ENCODE peak calls at places on chromosomes 12 and 14, in eight cellular contexts. C is gastrocnemius medialis, I is A549, W is esophagus squamous epithelium, F is sigmoid colon, P is IMR-90, Z is prostate gland, X is body of pancreas. H is an unnamed sample.

GRCh38 chr12:121807656-121808347 is 4.0 kb downstream of the SETD1B start:
- DNase-seq in W (no peak), Z (no peak), X (no peak), I (no peak), C (peak), F (no peak), P (no peak), H (no peak)

GRCh38 chr12:132310181-132311040 is 19.0 kb downstream of the GALNT9 start:
- DNase-seq in Z (no peak), W (no peak), I (no peak), P (no peak), C (no peak), X (no peak), F (peak), H (no peak)

GRCh38 chr12:533718-534117 is 74.0 kb downstream of the B4GALNT3 start:
- DNase-seq in F (no peak), W (no peak), X (no peak), C (no peak), P (no peak), Z (no peak), I (no peak), H (no peak)

GRCh38 chr14:68110989-68111704 is 291.6 kb downstream of the RAD51B start:
- DNase-seq in Z (no peak), F (no peak), C (no peak), I (no peak), X (no peak), W (no peak), P (no peak), H (no peak)

GRCh38 chr14:80003138-80003537 is 208.2 kb downstream of the DIO2 start:
- DNase-seq in C (no peak), F (no peak), W (no peak), Z (peak), P (peak), I (peak), X (no peak), H (no peak)

GRCh38 chr12:93970892-93971688 is 177.3 kb upstream of the PLXNC1 start:
- DNase-seq in C (no peak), X (no peak), W (no peak), I (peak), P (no peak), F (no peak), Z (no peak), H (no peak)

GRCh38 chr14:39291739-39292138 is 58.0 kb downstream of the MIA2 start:
- DNase-seq in P (no peak), C (no peak), W (no peak), X (no peak), F (no peak), Z (no peak), I (no peak), H (no peak)

GRCh38 chr12:66321433-66321832 is 19.1 kb downstream of the HELB start:
- DNase-seq in F (no peak), C (no peak), X (no peak), W (no peak), P (peak), I (no peak), Z (no peak), H (no peak)

GRCh38 chr12:113476093-113476986 is 4.7 kb upstream of the LHX5 start:
- DNase-seq in I (no peak), Z (no peak), C (no peak), W (no peak), P (no peak), F (no peak), X (no peak), H (no peak)

GRCh38 chr12:93990832-93991748 is 157.3 kb upstream of the PLXNC1 start:
- DNase-seq in W (no peak), Z (no peak), C (peak), P (peak), X (no peak), F (peak), I (peak), H (no peak)

GRCh38 chr12:57518920-57519757 is 1.2 kb downstream of the DDIT3 start:
- DNase-seq in P (peak), F (peak), C (peak), X (peak), W (no peak), I (peak), Z (no peak), H (peak)

GRCh38 chr12:114916531-114916930 is 232.6 kb upstream of the TBX3 start:
- DNase-seq in P (no peak), I (no peak), Z (no peak), W (no peak), C (no peak), X (no peak), F (no peak), H (no peak)

GRCh38 chr12:75781532-75782046 is 250.0 kb downstream of the PHLDA1 start:
- DNase-seq in P (peak), Z (no peak), I (peak), W (no peak), C (no peak), X (no peak), F (no peak), H (no peak)

GRCh38 chr14:76701981-76702380 is 59.3 kb upstream of the VASH1 start:
- DNase-seq in F (peak), C (peak), X (no peak), I (no peak), Z (no peak), W (no peak), P (no peak), H (no peak)
- TF ChIP-seq CTCF in F (no peak), C (no peak), X (no peak), I (no peak), Z (no peak), W (no peak), P (no peak), H (no peak)

GRCh38 chr12:49364989-49365388 is 2.3 kb upstream of the SPATS2 start:
- DNase-seq in F (no peak), C (no peak), X (no peak), I (no peak), Z (no peak), W (no peak), P (peak), H (no peak)

GRCh38 chr12:49365542-49365941 is 1.7 kb upstream of the SPATS2 start:
- DNase-seq in F (no peak), P (peak), Z (no peak), C (no peak), X (no peak), I (no peak), W (no peak), H (no peak)

GRCh38 chr12:49368240-49368600 is 958 bp downstream of the SPATS2 start:
- DNase-seq in F (no peak), P (no peak), W (no peak), X (no peak), C (no peak), Z (no peak), I (no peak), H (no peak)

GRCh38 chr12:49367381-49368239 is at the start of gene SPATS2:
- DNase-seq in F (peak), W (peak), X (no peak), C (peak), P (no peak), Z (no peak), I (peak), H (peak)

GRCh38 chr12:49366652-49367380 is 446 bp upstream of the SPATS2 start:
- DNase-seq in I (peak), C (peak), F (peak), Z (peak), W (no peak), P (peak), X (peak), H (peak)
- TF ChIP-seq POLR2A in I (peak), C (peak), F (no peak), Z (peak), W (peak), P (peak), X (peak), H (no peak)

DNA sequence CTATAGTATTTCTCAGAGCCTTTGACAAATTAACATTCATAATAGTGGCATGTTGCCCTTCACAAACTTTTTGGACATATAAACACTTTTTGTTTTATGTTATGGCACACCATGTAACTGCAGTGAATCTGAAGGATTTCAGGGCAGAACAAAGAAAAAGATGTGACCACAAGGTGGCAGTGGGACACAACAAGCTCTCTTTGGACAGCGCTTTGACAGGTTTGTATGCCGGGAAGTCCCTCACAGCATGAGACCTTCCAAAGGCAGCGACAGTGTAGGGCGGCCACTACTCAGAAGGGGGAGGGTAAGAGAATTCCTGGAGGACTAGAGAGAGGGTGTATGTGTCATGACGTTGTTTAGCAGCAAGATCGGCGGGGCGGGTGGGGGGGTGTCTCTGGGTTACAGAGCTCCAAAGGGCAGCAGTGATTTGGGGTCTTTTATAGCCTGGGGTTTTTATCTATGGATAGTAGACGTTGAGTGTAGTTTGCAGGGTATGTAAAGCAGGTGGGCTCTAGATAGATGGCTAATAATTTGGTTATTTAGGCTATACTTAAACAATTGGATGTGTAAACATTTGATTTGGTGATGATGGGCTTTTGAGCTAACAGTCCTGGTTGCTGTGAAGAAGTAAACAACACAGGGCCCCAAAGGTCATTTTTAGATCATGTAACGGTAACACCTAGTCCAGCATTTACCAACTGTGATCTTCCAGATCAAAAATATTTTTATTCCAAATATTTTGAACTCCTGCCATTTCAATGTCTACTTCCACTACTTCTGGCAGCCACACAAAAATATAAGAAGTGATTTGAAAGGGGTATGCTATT is 22.9 kb downstream of the ETFBKMT start:
- DNase-seq in Z (peak), X (peak), I (peak), C (peak), P (peak), F (no peak), W (peak), H (no peak)
- TF ChIP-seq CTCF in Z (peak), X (peak), I (peak), C (peak), P (peak), F (peak), W (peak), H (no peak)

DNA sequence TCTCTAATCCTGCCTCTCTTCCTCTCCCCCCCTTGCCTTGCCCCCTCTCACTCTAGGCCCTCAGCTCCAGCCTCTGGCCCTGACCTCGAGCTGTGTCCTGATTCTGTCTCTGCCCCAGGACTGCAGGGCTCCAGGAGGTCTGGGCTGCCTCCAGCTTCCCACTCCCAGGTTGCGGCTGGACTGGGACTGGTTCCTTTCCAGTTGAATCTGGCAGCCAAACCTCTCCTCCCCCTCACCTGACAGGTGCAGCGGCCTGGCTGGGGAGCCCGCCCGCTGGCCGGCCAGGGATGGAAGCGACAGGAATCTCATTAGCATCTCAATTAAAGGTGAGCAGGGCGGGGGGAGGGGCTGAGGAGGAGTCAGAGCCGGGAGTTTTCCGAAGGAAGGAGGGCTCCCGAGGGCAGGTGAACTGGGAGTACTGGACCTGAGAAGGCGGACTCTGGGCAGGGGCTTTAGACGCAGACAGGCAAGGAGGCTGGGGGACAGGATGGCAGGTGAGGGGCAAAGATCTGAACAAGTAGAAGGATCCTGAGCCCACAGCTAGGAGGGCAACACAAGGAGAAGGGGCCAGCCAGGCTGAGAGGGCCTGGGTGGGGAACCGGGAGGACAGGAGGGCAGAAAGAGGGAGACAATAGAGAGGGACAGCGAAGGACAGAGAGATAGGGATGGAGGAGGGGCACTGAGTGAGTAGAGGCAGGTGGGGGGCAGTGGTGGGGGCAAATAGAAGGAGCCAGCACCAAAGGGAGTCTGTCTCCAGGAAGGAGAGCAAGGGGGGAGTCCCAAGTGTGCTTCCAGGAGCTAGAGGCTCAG is at the start of gene SCNN1A:
- DNase-seq in X (peak), F (peak), W (no peak), C (no peak), I (no peak), Z (peak), P (no peak), H (no peak)
- TF ChIP-seq POLR2A in X (peak), F (peak), W (peak), C (no peak), I (no peak), Z (peak), P (no peak), H (no peak)

GRCh38 chr12:53069621-53070410 is 9.4 kb downstream of the SPRYD3 start:
- DNase-seq in Z (no peak), W (no peak), F (peak), I (no peak), C (peak), X (no peak), P (no peak), H (peak)

GRCh38 chr12:53074290-53074998 is 4.7 kb downstream of the SPRYD3 start:
- DNase-seq in P (no peak), W (no peak), Z (no peak), X (no peak), F (peak), C (no peak), I (no peak), H (peak)

GRCh38 chr12:53073881-53074280 is 5.3 kb downstream of the SPRYD3 start:
- DNase-seq in I (no peak), W (no peak), C (no peak), F (peak), Z (no peak), P (no peak), X (no peak), H (peak)

GRCh38 chr12:53070901-53071492 is 8.2 kb downstream of the SPRYD3 start:
- DNase-seq in I (no peak), Z (no peak), C (no peak), P (no peak), X (no peak), W (no peak), F (peak), H (peak)

GRCh38 chr12:53071591-53072551 is 7.3 kb downstream of the SPRYD3 start:
- DNase-seq in I (no peak), F (peak), Z (no peak), C (peak), X (peak), W (no peak), P (peak), H (peak)
- TF ChIP-seq CTCF in I (no peak), F (no peak), Z (no peak), C (no peak), X (no peak), W (no peak), P (peak), H (peak)

DNA sequence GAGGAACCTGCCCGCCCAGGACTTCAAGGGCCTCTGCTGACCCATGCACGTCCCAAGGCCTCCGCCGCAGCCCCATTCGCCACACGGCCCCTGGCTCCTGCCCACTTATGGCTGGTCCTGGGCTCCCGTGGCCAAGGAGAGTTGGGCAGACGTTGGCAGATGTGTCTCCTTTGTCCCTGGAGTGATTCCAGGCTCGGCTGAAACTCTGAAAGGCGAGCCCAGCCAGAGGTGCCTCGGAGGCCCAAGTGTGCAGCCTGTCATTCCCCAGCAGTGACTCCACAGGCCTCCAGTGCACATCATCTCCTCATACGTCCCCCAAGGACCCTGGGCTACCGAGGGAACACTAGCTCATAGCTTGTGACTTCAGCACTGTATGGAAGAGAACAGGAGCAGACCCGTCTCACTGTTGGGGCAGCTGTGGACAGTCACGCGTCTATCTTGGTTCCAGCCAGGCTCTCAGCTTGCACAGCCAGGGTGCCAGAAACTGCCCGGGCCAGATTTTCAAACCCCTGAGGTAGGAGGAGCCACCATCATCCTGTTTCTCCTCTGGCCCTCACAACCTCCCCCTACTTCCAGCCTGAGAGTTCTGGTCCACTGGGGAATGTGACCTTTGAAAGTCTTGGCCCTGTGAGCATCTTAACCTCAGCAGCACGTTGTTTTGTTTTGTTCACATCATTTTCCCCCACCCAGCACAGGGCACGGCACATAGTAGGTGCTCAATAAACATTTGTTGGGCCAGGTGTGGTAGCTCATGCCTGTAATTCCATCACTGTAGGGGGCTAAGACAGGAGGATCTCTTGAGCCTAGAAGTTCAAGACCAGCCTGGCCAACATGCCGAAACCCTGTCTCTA is 50.2 kb downstream of the PSMA6 start:
- DNase-seq in C (peak), P (peak), F (peak), X (peak), I (no peak), W (no peak), Z (peak), H (peak)
- TF ChIP-seq POLR2A in C (peak), P (no peak), F (no peak), X (no peak), I (no peak), W (no peak), Z (no peak), H (no peak)

DNA sequence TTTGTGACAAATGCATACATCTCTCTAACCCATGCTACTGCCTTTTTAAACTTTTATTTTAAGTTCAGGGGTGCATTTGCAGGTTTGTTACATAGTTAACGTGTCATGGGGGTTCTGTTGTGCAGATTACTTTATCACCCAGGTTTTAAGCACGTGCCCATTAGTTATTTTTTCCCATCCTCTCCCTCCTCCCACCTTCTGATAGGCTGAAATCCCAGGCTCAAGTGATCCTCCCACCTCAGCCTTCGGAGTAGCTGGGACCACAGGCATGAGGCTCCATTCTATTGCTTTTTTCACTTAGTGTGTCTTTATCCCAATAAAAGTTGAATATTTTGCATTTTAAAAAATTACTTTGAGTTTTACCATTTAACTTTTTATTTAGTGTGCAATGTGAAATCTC is 68.9 kb downstream of the BAZ1A start:
- DNase-seq in I (no peak), F (no peak), P (no peak), C (no peak), X (no peak), W (no peak), Z (no peak), H (no peak)
- TF ChIP-seq CTCF in I (no peak), F (no peak), P (no peak), C (no peak), X (no peak), W (no peak), Z (no peak), H (no peak)

GRCh38 chr14:100106661-100107112 is 41.5 kb downstream of the EVL start:
- DNase-seq in F (peak), X (no peak), C (no peak), W (no peak), P (no peak), I (no peak), Z (no peak), H (no peak)

GRCh38 chr14:100104523-100105300 is 39.5 kb downstream of the EVL start:
- DNase-seq in P (peak), C (no peak), X (no peak), Z (no peak), I (no peak), F (peak), W (no peak), H (no peak)

GRCh38 chr14:100104006-100104352 is 38.8 kb downstream of the EVL start:
- DNase-seq in I (no peak), F (no peak), X (no peak), Z (no peak), P (no peak), W (no peak), C (no peak), H (no peak)

GRCh38 chr14:100106260-100106659 is 41.0 kb downstream of the EVL start:
- DNase-seq in F (peak), P (no peak), C (no peak), X (no peak), Z (no peak), W (no peak), I (no peak), H (peak)

GRCh38 chr14:100105357-100106169 is 40.3 kb downstream of the EVL start:
- DNase-seq in W (no peak), F (peak), C (no peak), X (no peak), Z (no peak), P (no peak), I (no peak), H (no peak)
- TF ChIP-seq POLR2A in W (no peak), F (no peak), C (no peak), X (no peak), Z (no peak), P (no peak), I (no peak), H (no peak)

GRCh38 chr14:50340945-50341344 is 28.8 kb downstream of the DMAC2L start:
- DNase-seq in W (no peak), Z (no peak), F (no peak), P (no peak), C (no peak), X (no peak), I (no peak), H (no peak)
- TF ChIP-seq CTCF in W (no peak), Z (no peak), F (no peak), P (no peak), C (no peak), X (no peak), I (no peak), H (no peak)